ENCODE peak calls at places on chromosomes 4 and X, in six cellular contexts. F is right lobe of liver, M is NB4, I is breast epithelium, Y is tibial nerve, C is thyroid gland. T is an unnamed sample.

GRCh38 chr4:156734965-156735895 is 236.4 kb downstream of the PDGFC start:
- DNase-seq in F (no peak), Y (no peak), I (no peak), M (no peak), C (no peak), T (no peak)

GRCh38 chr4:172547724-172548123 is 620.9 kb upstream of the GALNT7 start:
- DNase-seq in C (no peak), M (no peak), F (no peak), I (no peak), Y (no peak), T (no peak)

GRCh38 chr4:17064959-17065358 is 166.5 kb upstream of the LDB2 start:
- DNase-seq in M (no peak), I (no peak), Y (no peak), C (no peak), F (no peak), T (no peak)

GRCh38 chrX:155888139-155888538 is 7.0 kb downstream of the VAMP7 start:
- DNase-seq in I (no peak), Y (no peak), F (no peak), C (no peak), M (peak; percentile 65), T (peak; percentile 13)

GRCh38 chrX:68498508-68499379 is at the start of gene YIPF6:
- DNase-seq in M (peak; percentile 84), Y (peak; percentile 47), I (peak; percentile 66), C (peak; percentile 77), F (peak; percentile 82), T (peak; percentile 61)

GRCh38 chr4:144646523-144647094 is 653 bp downstream of the HHIP start:
- DNase-seq in M (no peak), Y (no peak), F (no peak), I (no peak), C (no peak), T (no peak)

GRCh38 chr4:121053601-121054143 is 18.7 kb downstream of the NDNF start:
- DNase-seq in C (no peak), M (no peak), Y (no peak), F (no peak), I (no peak), T (no peak)

GRCh38 chrX:74931214-74931613 is 6.0 kb upstream of the NEXMIF start:
- DNase-seq in Y (no peak), F (no peak), I (no peak), C (no peak), M (peak; percentile 17), T (no peak)

GRCh38 chrX:118088084-118088483 is 28.5 kb downstream of the KLHL13 start:
- DNase-seq in C (no peak), I (no peak), M (no peak), F (no peak), Y (no peak), T (no peak)

GRCh38 chr4:1403591-1404572 is 2.4 kb downstream of the NKX1-1 start:
- DNase-seq in Y (no peak), M (no peak), I (no peak), F (peak; percentile 31), C (no peak), T (no peak)

GRCh38 chr4:38857354-38858096 is 908 bp upstream of the TLR6 start:
- DNase-seq in Y (no peak), F (no peak), M (peak; percentile 97), C (peak; percentile 13), I (peak; percentile 73), T (peak; percentile 40)

GRCh38 chr4:173397604-173398003 is 1.3 kb downstream of the SCRG1 start:
- DNase-seq in F (no peak), C (no peak), M (no peak), I (no peak), Y (no peak), T (no peak)

GRCh38 chrX:119481218-119481875 is 13.1 kb downstream of the SLC25A5 start:
- DNase-seq in C (peak; percentile 62), Y (no peak), M (no peak), F (peak; percentile 72), I (no peak), T (no peak)

GRCh38 chrX:118603981-118604380 is 108.4 kb downstream of the DOCK11 start:
- DNase-seq in I (peak; percentile 27), C (peak; percentile 18), F (peak; percentile 55), M (peak; percentile 75), Y (no peak), T (peak; percentile 7)

GRCh38 chr4:102815981-102816380 is 11.4 kb downstream of the UBE2D3 start:
- DNase-seq in F (no peak), C (no peak), Y (no peak), I (no peak), M (no peak), T (no peak)

GRCh38 chr4:159410076-159410777 is 307.3 kb downstream of the RAPGEF2 start:
- DNase-seq in C (no peak), M (no peak), Y (no peak), I (no peak), F (no peak), T (no peak)

GRCh38 chr4:38667005-38667771 is 3.2 kb downstream of the KLF3 start:
- DNase-seq in Y (peak; percentile 65), F (peak; percentile 90), C (peak; percentile 73), I (peak; percentile 82), M (peak; percentile 98), T (no peak)

GRCh38 chrX:119189586-119189985 is 46.5 kb upstream of the PGRMC1 start:
- DNase-seq in C (no peak), F (no peak), Y (peak; percentile 30), I (no peak), M (no peak), T (no peak)

GRCh38 chrX:1472975-1473374 is 20.3 kb upstream of the ASMTL start:
- DNase-seq in M (no peak), I (no peak), C (no peak), F (no peak), Y (no peak), T (no peak)

GRCh38 chrX:18906286-18906685 is 77.6 kb downstream of the PHKA2 start:
- DNase-seq in Y (no peak), C (no peak), F (no peak), I (no peak), M (no peak), T (no peak)

GRCh38 chr4:184958839-184959238 is 59.5 kb upstream of the HELT start:
- DNase-seq in M (no peak), Y (no peak), F (no peak), I (no peak), C (no peak), T (no peak)

GRCh38 chr4:140168474-140168873 is 14.5 kb upstream of the MAML3 start:
- DNase-seq in C (no peak), Y (no peak), M (no peak), I (no peak), F (no peak), T (no peak)

GRCh38 chr4:70372760-70373159 is 10.2 kb upstream of the SMR3B start:
- DNase-seq in M (no peak), F (no peak), I (no peak), C (no peak), Y (no peak), T (no peak)

GRCh38 chrX:66046612-66047235 is 6.8 kb upstream of the VSIG4 start:
- DNase-seq in M (peak; percentile 82), Y (no peak), F (no peak), C (no peak), I (no peak), T (no peak)

GRCh38 chr4:2796261-2797187 is 3.6 kb downstream of the SH3BP2 start:
- DNase-seq in Y (peak; percentile 25), C (peak; percentile 84), F (peak; percentile 48), M (peak; percentile 14), I (peak; percentile 67), T (peak; percentile 60)

GRCh38 chrX:14506866-14507265 is 22.5 kb upstream of the GLRA2 start:
- DNase-seq in C (no peak), I (no peak), Y (no peak), F (no peak), M (no peak), T (no peak)

GRCh38 chrX:12210921-12211320 is 72.6 kb downstream of the FRMPD4 start:
- DNase-seq in F (no peak), C (no peak), I (no peak), Y (no peak), M (no peak), T (no peak)

GRCh38 chr4:150318971-150319370 is 240.7 kb downstream of the DCLK2 start:
- DNase-seq in F (no peak), M (no peak), I (no peak), C (no peak), Y (no peak), T (no peak)

GRCh38 chrX:53421772-53422090 is 723 bp downstream of the SMC1A start:
- DNase-seq in Y (no peak), F (no peak), C (no peak), M (no peak), I (no peak), T (no peak)
- TF ChIP-seq POLR2A in Y (no peak), F (no peak), C (no peak), M (no peak), I (no peak), T (no peak)

DNA sequence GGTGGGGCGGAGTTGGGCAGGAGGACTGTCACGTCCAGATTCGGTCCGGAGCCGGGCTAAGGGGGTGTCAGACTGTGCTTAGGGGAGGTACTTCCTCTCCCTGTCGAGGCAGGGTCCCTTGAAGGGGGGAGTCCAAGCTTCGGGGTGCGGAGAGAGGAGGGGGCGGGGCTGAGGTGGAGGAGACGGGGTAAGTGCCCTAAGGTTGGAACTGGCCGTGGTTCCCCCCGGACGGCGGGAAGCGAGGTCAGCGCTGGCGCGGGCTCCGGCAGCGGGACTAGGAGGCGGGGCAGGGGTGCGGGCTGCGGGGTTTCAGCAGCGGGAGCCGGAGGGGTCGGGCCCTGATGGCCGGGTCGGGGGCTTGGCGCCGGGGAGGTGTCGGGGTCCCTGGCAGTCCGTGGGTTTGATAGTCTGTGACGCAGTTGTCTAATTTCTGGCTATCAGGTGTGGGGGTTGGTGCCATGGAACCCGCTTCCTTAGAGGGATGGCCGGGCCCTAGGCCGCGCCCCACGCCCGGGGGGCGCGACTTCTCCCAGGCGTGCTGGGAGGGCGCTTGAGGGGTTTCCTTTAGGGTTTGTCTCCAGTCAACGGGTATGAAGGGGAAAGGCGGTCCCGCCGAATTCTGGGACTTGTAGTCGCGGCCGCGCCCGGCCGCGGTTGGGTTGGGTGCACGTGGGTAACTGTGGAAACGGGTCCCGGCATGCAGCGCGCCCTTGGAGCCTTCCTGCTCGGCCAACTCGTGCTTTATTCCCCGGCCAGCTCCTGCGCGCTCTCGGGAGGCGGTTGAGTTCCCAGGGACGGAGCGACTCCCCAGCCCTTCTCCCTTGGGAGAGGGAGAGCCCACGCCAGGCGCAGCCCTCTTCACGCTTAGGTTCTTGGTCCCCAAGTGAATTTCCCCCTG is 1.5 kb downstream of the DCUN1D4 start:
- DNase-seq in Y (peak; percentile 89), I (peak; percentile 88), C (peak; percentile 96), M (peak; percentile 98), F (peak; percentile 96), T (peak; percentile 55)
- TF ChIP-seq POLR2A in Y (peak; percentile 27), I (peak; percentile 18), C (no peak), M (peak; percentile 67), F (peak; percentile 54), T (no peak)

GRCh38 chr4:31139767-31140166 is 419.6 kb downstream of the PCDH7 start:
- DNase-seq in Y (no peak), M (no peak), C (no peak), I (no peak), F (no peak), T (no peak)
- TF ChIP-seq POLR2A in Y (no peak), M (no peak), C (no peak), I (no peak), F (no peak), T (no peak)

GRCh38 chr4:24515698-24516097 is 68.7 kb downstream of the DHX15 start:
- DNase-seq in M (no peak), Y (no peak), C (no peak), F (no peak), I (no peak), T (no peak)
- TF ChIP-seq POLR2A in M (no peak), Y (no peak), C (no peak), F (no peak), I (no peak), T (no peak)

GRCh38 chr4:7981738-7982394 is 42.2 kb upstream of the AFAP1 start:
- DNase-seq in F (peak; percentile 34), C (no peak), Y (no peak), M (no peak), I (no peak), T (no peak)
- TF ChIP-seq POLR2A in F (no peak), C (no peak), Y (no peak), M (no peak), I (no peak), T (no peak)

T was measured in H54.